ENCODE peak calls at places on chromosomes 5 and 9, in six cellular contexts. One of them, this sample, is unnamed.

GRCh38 chr9:65403721-65404120 is 118.7 kb upstream of the FOXD4L5 start:
- DNase-seq in A549: no peak
- DNase-seq in ovary: no peak
- DNase-seq in breast epithelium: no peak
- DNase-seq in heart left ventricle: no peak
- DNase-seq in IMR-90: no peak
- DNase-seq in this sample: no peak

GRCh38 chr9:131546336-131547084 is 1.2 kb downstream of the PRRT1B start:
- DNase-seq in A549: no peak
- DNase-seq in ovary: no peak
- DNase-seq in breast epithelium: no peak
- DNase-seq in heart left ventricle: no peak
- DNase-seq in IMR-90: peak
- DNase-seq in this sample: no peak

GRCh38 chr9:137435980-137436760 is 5.0 kb downstream of the ENTPD8 start:
- DNase-seq in A549: peak
- DNase-seq in ovary: peak
- DNase-seq in breast epithelium: peak
- DNase-seq in heart left ventricle: peak
- DNase-seq in IMR-90: peak
- DNase-seq in this sample: peak

GRCh38 chr9:118401551-118401950 is 697.3 kb downstream of the TLR4 start:
- DNase-seq in A549: no peak
- DNase-seq in ovary: no peak
- DNase-seq in breast epithelium: no peak
- DNase-seq in heart left ventricle: no peak
- DNase-seq in IMR-90: no peak
- DNase-seq in this sample: no peak

GRCh38 chr9:134221273-134222017 is 57.1 kb upstream of the RNU6ATAC start:
- DNase-seq in A549: no peak
- DNase-seq in ovary: peak
- DNase-seq in breast epithelium: no peak
- DNase-seq in heart left ventricle: peak
- DNase-seq in IMR-90: no peak
- DNase-seq in this sample: no peak

GRCh38 chr5:176780071-176780850 is 30.1 kb upstream of the UNC5A start:
- DNase-seq in A549: no peak
- DNase-seq in ovary: no peak
- DNase-seq in breast epithelium: no peak
- DNase-seq in heart left ventricle: no peak
- DNase-seq in IMR-90: no peak
- DNase-seq in this sample: no peak

GRCh38 chr9:76585487-76586459 is 126.8 kb downstream of the GCNT1 start:
- DNase-seq in A549: no peak
- DNase-seq in ovary: no peak
- DNase-seq in breast epithelium: no peak
- DNase-seq in heart left ventricle: no peak
- DNase-seq in IMR-90: no peak
- DNase-seq in this sample: no peak

GRCh38 chr5:107381189-107381856 is 289.4 kb downstream of the EFNA5 start:
- DNase-seq in A549: peak
- DNase-seq in ovary: no peak
- DNase-seq in breast epithelium: no peak
- DNase-seq in heart left ventricle: peak
- DNase-seq in IMR-90: peak
- DNase-seq in this sample: no peak

GRCh38 chr5:175663191-175664184 is 5.6 kb downstream of the HRH2 start:
- DNase-seq in A549: no peak
- DNase-seq in ovary: no peak
- DNase-seq in breast epithelium: no peak
- DNase-seq in heart left ventricle: peak
- DNase-seq in IMR-90: no peak
- DNase-seq in this sample: no peak

GRCh38 chr9:4982720-4983482 is 2.2 kb upstream of the JAK2 start:
- DNase-seq in A549: no peak
- DNase-seq in ovary: no peak
- DNase-seq in breast epithelium: no peak
- DNase-seq in heart left ventricle: no peak
- DNase-seq in IMR-90: no peak
- DNase-seq in this sample: no peak

GRCh38 chr5:94459915-94460314 is 158.5 kb downstream of the KIAA0825 start:
- DNase-seq in A549: no peak
- DNase-seq in ovary: no peak
- DNase-seq in breast epithelium: no peak
- DNase-seq in heart left ventricle: no peak
- DNase-seq in IMR-90: no peak
- DNase-seq in this sample: no peak

GRCh38 chr5:58022055-58022454 is 437.8 kb downstream of the PLK2 start:
- DNase-seq in A549: peak
- DNase-seq in ovary: no peak
- DNase-seq in breast epithelium: peak
- DNase-seq in heart left ventricle: no peak
- DNase-seq in IMR-90: peak
- DNase-seq in this sample: peak

GRCh38 chr9:86175743-86176456 is 76.5 kb upstream of the GOLM1 start:
- DNase-seq in A549: no peak
- DNase-seq in ovary: no peak
- DNase-seq in breast epithelium: no peak
- DNase-seq in heart left ventricle: no peak
- DNase-seq in IMR-90: no peak
- DNase-seq in this sample: no peak

GRCh38 chr5:43973318-43973717 is 370.3 kb downstream of the NNT start:
- DNase-seq in A549: no peak
- DNase-seq in ovary: no peak
- DNase-seq in breast epithelium: no peak
- DNase-seq in heart left ventricle: no peak
- DNase-seq in IMR-90: peak
- DNase-seq in this sample: no peak

GRCh38 chr5:72845889-72846288 is 29.4 kb downstream of the TNPO1 start:
- DNase-seq in A549: no peak
- DNase-seq in ovary: no peak
- DNase-seq in breast epithelium: no peak
- DNase-seq in heart left ventricle: no peak
- DNase-seq in IMR-90: no peak
- DNase-seq in this sample: no peak

GRCh38 chr9:93058357-93059096 is at the start of gene SUSD3:
- DNase-seq in A549: peak
- DNase-seq in ovary: peak
- DNase-seq in breast epithelium: peak
- DNase-seq in heart left ventricle: peak
- DNase-seq in IMR-90: no peak
- DNase-seq in this sample: peak

GRCh38 chr5:117286813-117287212 is 712.2 kb upstream of the SEMA6A start:
- DNase-seq in A549: no peak
- DNase-seq in ovary: no peak
- DNase-seq in breast epithelium: no peak
- DNase-seq in heart left ventricle: no peak
- DNase-seq in IMR-90: no peak
- DNase-seq in this sample: no peak

GRCh38 chr9:21110708-21111576 is 30.7 kb downstream of the IFNW1 start:
- DNase-seq in A549: peak
- DNase-seq in ovary: no peak
- DNase-seq in breast epithelium: no peak
- DNase-seq in heart left ventricle: no peak
- DNase-seq in IMR-90: peak
- DNase-seq in this sample: no peak

GRCh38 chr5:127029513-127030258 is 672 bp downstream of the MARCHF3 start:
- DNase-seq in A549: peak
- DNase-seq in ovary: peak
- DNase-seq in breast epithelium: peak
- DNase-seq in heart left ventricle: peak
- DNase-seq in IMR-90: peak
- DNase-seq in this sample: peak

GRCh38 chr5:174840435-174840834 is 116.1 kb downstream of the MSX2 start:
- DNase-seq in A549: no peak
- DNase-seq in ovary: no peak
- DNase-seq in breast epithelium: no peak
- DNase-seq in heart left ventricle: no peak
- DNase-seq in IMR-90: no peak
- DNase-seq in this sample: peak

GRCh38 chr5:50717615-50718014 is 51.2 kb downstream of the PARP8 start:
- DNase-seq in A549: no peak
- DNase-seq in ovary: no peak
- DNase-seq in breast epithelium: no peak
- DNase-seq in heart left ventricle: no peak
- DNase-seq in IMR-90: no peak
- DNase-seq in this sample: no peak

GRCh38 chr9:1916676-1917075 is 98.5 kb upstream of the SMARCA2 start:
- DNase-seq in A549: no peak
- DNase-seq in ovary: no peak
- DNase-seq in breast epithelium: no peak
- DNase-seq in heart left ventricle: no peak
- DNase-seq in IMR-90: no peak
- DNase-seq in this sample: no peak

GRCh38 chr5:172450861-172451695 is 3.2 kb downstream of the SH3PXD2B start:
- DNase-seq in A549: peak
- DNase-seq in ovary: no peak
- DNase-seq in breast epithelium: no peak
- DNase-seq in heart left ventricle: no peak
- DNase-seq in IMR-90: no peak
- DNase-seq in this sample: peak

GRCh38 chr5:172450453-172450852 is 3.9 kb downstream of the SH3PXD2B start:
- DNase-seq in A549: no peak
- DNase-seq in ovary: no peak
- DNase-seq in breast epithelium: no peak
- DNase-seq in heart left ventricle: no peak
- DNase-seq in IMR-90: no peak
- DNase-seq in this sample: no peak

GRCh38 chr5:172453206-172453985 is 929 bp downstream of the SH3PXD2B start:
- DNase-seq in A549: peak
- DNase-seq in ovary: peak
- DNase-seq in breast epithelium: no peak
- DNase-seq in heart left ventricle: no peak
- DNase-seq in IMR-90: peak
- DNase-seq in this sample: peak

GRCh38 chr5:172452398-172453205 is 1.7 kb downstream of the SH3PXD2B start:
- DNase-seq in A549: peak
- DNase-seq in ovary: no peak
- DNase-seq in breast epithelium: no peak
- DNase-seq in heart left ventricle: no peak
- DNase-seq in IMR-90: peak
- DNase-seq in this sample: no peak

DNA sequence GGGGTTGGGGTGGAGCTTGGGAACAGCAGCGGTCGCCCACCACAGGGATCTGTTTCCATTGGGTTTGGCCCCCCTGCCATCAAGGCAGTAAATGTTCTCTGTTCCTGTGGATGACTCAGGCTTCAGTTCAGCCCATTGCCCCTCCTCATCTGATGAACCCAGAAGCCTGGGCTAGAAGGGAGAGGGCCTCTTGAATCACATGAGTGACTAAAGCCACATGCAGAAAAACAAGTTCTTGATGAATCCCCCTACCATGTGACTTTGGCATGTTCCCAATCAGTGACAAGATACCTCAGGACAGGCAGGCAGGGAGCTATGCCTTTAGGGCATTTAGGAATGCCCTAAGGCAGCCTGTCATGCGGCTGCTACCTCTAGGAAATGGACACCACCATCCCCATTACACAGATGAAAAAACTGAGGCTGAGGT is 2.5 kb downstream of the SH3PXD2B start:
- DNase-seq in A549: peak
- DNase-seq in ovary: no peak
- DNase-seq in breast epithelium: no peak
- DNase-seq in heart left ventricle: no peak
- DNase-seq in IMR-90: peak
- DNase-seq in this sample: peak
- H3K4me3 ChIP-seq in A549: no peak
- H3K4me3 ChIP-seq in ovary: no peak
- H3K4me3 ChIP-seq in breast epithelium: peak
- H3K4me3 ChIP-seq in heart left ventricle: peak
- H3K4me3 ChIP-seq in IMR-90: no peak
- H3K4me3 ChIP-seq in this sample: no peak

GRCh38 chr5:16827755-16828154 is 108.3 kb downstream of the MYO10 start:
- DNase-seq in A549: no peak
- DNase-seq in ovary: no peak
- DNase-seq in breast epithelium: no peak
- DNase-seq in heart left ventricle: no peak
- DNase-seq in IMR-90: no peak
- DNase-seq in this sample: no peak
- TF ChIP-seq POLR2A in A549: no peak
- TF ChIP-seq POLR2A in ovary: no peak
- TF ChIP-seq POLR2A in breast epithelium: no peak
- TF ChIP-seq POLR2A in heart left ventricle: no peak
- TF ChIP-seq POLR2A in IMR-90: no peak
- TF ChIP-seq POLR2A in this sample: no peak

DNA sequence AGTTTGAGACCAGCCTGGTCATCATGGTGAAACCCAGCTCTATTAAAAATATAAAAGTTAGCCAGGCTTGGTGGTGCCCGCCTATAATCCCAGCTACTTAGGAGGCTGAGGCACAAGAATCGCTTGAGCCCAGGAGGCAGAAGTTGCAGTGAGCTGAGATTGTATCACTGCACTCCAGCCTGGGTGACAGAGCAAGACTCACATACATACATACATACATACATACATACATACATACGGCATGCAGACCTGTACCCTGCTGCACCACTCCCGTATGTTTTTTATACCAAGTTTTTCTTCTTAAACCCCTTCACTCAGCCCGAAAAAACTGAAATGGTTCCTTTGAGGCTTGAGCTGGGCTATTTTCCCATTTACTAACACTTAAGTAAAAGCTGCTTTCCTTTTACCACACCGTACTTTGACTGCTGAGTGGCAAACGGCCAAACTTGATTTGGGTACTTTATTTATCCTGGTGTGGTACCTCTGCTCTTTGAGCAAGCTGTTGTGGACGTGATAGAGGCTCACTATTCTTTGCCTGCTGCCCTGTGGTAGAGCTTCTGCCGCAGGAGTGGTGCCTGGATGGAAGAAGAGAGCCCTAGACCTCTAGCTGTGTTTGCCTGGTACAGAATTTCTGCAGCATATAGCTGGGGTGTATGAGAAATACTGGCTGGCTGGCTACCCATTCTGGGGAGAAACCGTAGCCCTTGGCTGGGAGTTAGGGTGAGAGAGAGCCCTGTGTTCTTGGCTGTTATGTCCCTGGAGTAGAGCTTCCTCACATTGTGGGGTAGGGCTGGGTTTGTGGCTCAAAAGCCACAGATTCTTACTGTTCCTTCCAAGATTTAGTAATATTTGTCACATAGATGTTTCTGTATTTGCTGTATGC is 19.4 kb downstream of the IPO11 start:
- DNase-seq in A549: no peak
- DNase-seq in ovary: no peak
- DNase-seq in breast epithelium: no peak
- DNase-seq in heart left ventricle: no peak
- DNase-seq in IMR-90: no peak
- DNase-seq in this sample: no peak
- H3K4me3 ChIP-seq in A549: no peak
- H3K4me3 ChIP-seq in ovary: no peak
- H3K4me3 ChIP-seq in breast epithelium: no peak
- H3K4me3 ChIP-seq in heart left ventricle: peak
- H3K4me3 ChIP-seq in IMR-90: no peak
- H3K4me3 ChIP-seq in this sample: no peak

DNA sequence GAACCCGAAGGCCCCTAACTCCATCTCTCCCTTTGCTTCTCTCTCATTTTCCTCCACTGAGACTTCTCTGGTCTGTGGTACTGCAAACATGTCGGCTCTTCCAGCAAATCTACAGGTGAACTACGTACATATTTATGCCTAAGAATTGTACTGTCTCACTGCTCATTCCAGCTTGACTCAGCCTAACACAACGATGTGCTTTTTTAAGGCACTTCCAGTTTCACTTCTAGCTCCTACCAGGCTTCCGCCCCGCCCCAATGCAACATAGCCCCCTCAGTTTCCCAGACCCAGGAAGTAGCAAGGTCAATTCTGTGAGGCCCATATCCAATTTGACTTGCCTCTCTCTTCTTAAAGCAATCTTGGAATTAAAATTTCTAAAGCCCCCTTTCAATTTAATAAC is 70.8 kb upstream of the RNF38 start:
- DNase-seq in A549: no peak
- DNase-seq in ovary: peak
- DNase-seq in breast epithelium: peak
- DNase-seq in heart left ventricle: peak
- DNase-seq in IMR-90: peak
- DNase-seq in this sample: peak
- TF ChIP-seq POLR2A in A549: no peak
- TF ChIP-seq POLR2A in ovary: no peak
- TF ChIP-seq POLR2A in breast epithelium: no peak
- TF ChIP-seq POLR2A in heart left ventricle: no peak
- TF ChIP-seq POLR2A in IMR-90: no peak
- TF ChIP-seq POLR2A in this sample: no peak

This sample was measured in uterus.